ENCODE peak calls at places on chromosomes 13 and 19, in four cellular contexts. One of them, this sample, is unnamed.

GRCh38 chr13:109868583-109869311 is 82.4 kb upstream of the IRS2 start:
- DNase-seq in AG04449: no peak
- DNase-seq in GM23248: peak
- DNase-seq in mammary epithelial cell: no peak
- DNase-seq in this sample: no peak

GRCh38 chr19:51687791-51688664 is 5.1 kb upstream of the SPACA6 start:
- DNase-seq in AG04449: no peak
- DNase-seq in mammary epithelial cell: peak
- DNase-seq in GM23248: peak
- DNase-seq in this sample: no peak

GRCh38 chr19:45729774-45730388 is 815 bp downstream of the FBXO46 start:
- DNase-seq in mammary epithelial cell: peak
- DNase-seq in AG04449: no peak
- DNase-seq in GM23248: peak
- DNase-seq in this sample: no peak

GRCh38 chr19:30608471-30608870 is 236.3 kb downstream of the ZNF536 start:
- DNase-seq in GM23248: no peak
- DNase-seq in mammary epithelial cell: no peak
- DNase-seq in AG04449: no peak
- DNase-seq in this sample: no peak

GRCh38 chr13:69857188-69857821 is 250.3 kb upstream of the ATXN8OS start:
- DNase-seq in GM23248: peak
- DNase-seq in mammary epithelial cell: peak
- DNase-seq in AG04449: no peak
- DNase-seq in this sample: no peak

GRCh38 chr13:112445411-112446271 is 69.5 kb downstream of the SPACA7 start:
- DNase-seq in GM23248: no peak
- DNase-seq in mammary epithelial cell: no peak
- DNase-seq in AG04449: no peak
- DNase-seq in this sample: no peak

GRCh38 chr13:105063676-105064075 is 1471.8 kb downstream of the EFNB2 start:
- DNase-seq in GM23248: no peak
- DNase-seq in AG04449: peak
- DNase-seq in mammary epithelial cell: no peak
- DNase-seq in this sample: no peak

GRCh38 chr13:49308104-49308875 is 60.6 kb downstream of the CDADC1 start:
- DNase-seq in mammary epithelial cell: no peak
- DNase-seq in GM23248: peak
- DNase-seq in AG04449: no peak
- DNase-seq in this sample: no peak

GRCh38 chr19:32532233-32532632 is 48.8 kb upstream of the PDCD5 start:
- DNase-seq in mammary epithelial cell: no peak
- DNase-seq in GM23248: no peak
- DNase-seq in AG04449: no peak
- DNase-seq in this sample: no peak

GRCh38 chr19:7505682-7506384 is 10.1 kb upstream of the ZNF358 start:
- DNase-seq in GM23248: peak
- DNase-seq in AG04449: no peak
- DNase-seq in mammary epithelial cell: no peak
- DNase-seq in this sample: no peak

GRCh38 chr19:4014541-4015491 is 7.3 kb downstream of the PIAS4 start:
- DNase-seq in mammary epithelial cell: no peak
- DNase-seq in AG04449: no peak
- DNase-seq in GM23248: no peak
- DNase-seq in this sample: no peak

GRCh38 chr19:8042900-8043299 is 9.7 kb upstream of the CCL25 start:
- DNase-seq in GM23248: no peak
- DNase-seq in mammary epithelial cell: no peak
- DNase-seq in AG04449: no peak
- DNase-seq in this sample: no peak

GRCh38 chr13:59464926-59465325 is 698.8 kb downstream of the DIAPH3 start:
- DNase-seq in mammary epithelial cell: no peak
- DNase-seq in AG04449: no peak
- DNase-seq in GM23248: no peak
- DNase-seq in this sample: no peak

GRCh38 chr13:29858667-29859066 is 8.2 kb upstream of the UBL3 start:
- DNase-seq in AG04449: no peak
- DNase-seq in mammary epithelial cell: no peak
- DNase-seq in GM23248: peak
- DNase-seq in this sample: no peak

GRCh38 chr13:106416645-106417044 is 118.8 kb downstream of the EFNB2 start:
- DNase-seq in mammary epithelial cell: no peak
- DNase-seq in AG04449: no peak
- DNase-seq in GM23248: no peak
- DNase-seq in this sample: no peak

GRCh38 chr13:72072223-72072622 is 205.2 kb upstream of the DACH1 start:
- DNase-seq in GM23248: no peak
- DNase-seq in mammary epithelial cell: no peak
- DNase-seq in AG04449: no peak
- DNase-seq in this sample: no peak

GRCh38 chr13:100274942-100275506 is 186.1 kb downstream of the PCCA start:
- DNase-seq in AG04449: no peak
- DNase-seq in GM23248: no peak
- DNase-seq in mammary epithelial cell: no peak
- DNase-seq in this sample: no peak

GRCh38 chr19:16801599-16801998 is 27.6 kb upstream of the SIN3B start:
- DNase-seq in mammary epithelial cell: peak
- DNase-seq in GM23248: peak
- DNase-seq in AG04449: no peak
- DNase-seq in this sample: no peak

GRCh38 chr19:36987091-36987490 is 71.0 kb downstream of the ZNF568 start:
- DNase-seq in mammary epithelial cell: no peak
- DNase-seq in GM23248: no peak
- DNase-seq in AG04449: no peak
- DNase-seq in this sample: no peak

GRCh38 chr13:48602296-48603040 is 51.3 kb upstream of the CYSLTR2 start:
- DNase-seq in GM23248: no peak
- DNase-seq in AG04449: no peak
- DNase-seq in mammary epithelial cell: no peak
- DNase-seq in this sample: no peak

GRCh38 chr13:48263196-48263595 is 30.2 kb downstream of the ITM2B start:
- DNase-seq in AG04449: no peak
- DNase-seq in GM23248: no peak
- DNase-seq in mammary epithelial cell: peak
- DNase-seq in this sample: no peak

GRCh38 chr19:43957891-43958290 is 6.9 kb downstream of the ZNF221 start:
- DNase-seq in mammary epithelial cell: no peak
- DNase-seq in GM23248: peak
- DNase-seq in AG04449: peak
- DNase-seq in this sample: peak

GRCh38 chr13:106570354-106570822 is 2.5 kb upstream of the ARGLU1 start:
- DNase-seq in AG04449: no peak
- DNase-seq in GM23248: peak
- DNase-seq in mammary epithelial cell: peak
- DNase-seq in this sample: no peak

GRCh38 chr13:79767126-79767525 is 286.2 kb downstream of the NDFIP2 start:
- DNase-seq in AG04449: no peak
- DNase-seq in GM23248: no peak
- DNase-seq in mammary epithelial cell: no peak
- DNase-seq in this sample: no peak

GRCh38 chr19:35135389-35135909 is 590 bp upstream of the LGI4 start:
- DNase-seq in GM23248: peak
- DNase-seq in AG04449: no peak
- DNase-seq in mammary epithelial cell: no peak
- DNase-seq in this sample: no peak

GRCh38 chr19:50248826-50249225 is 45.4 kb downstream of the MYH14 start:
- DNase-seq in GM23248: no peak
- DNase-seq in mammary epithelial cell: no peak
- DNase-seq in AG04449: no peak
- DNase-seq in this sample: no peak

GRCh38 chr13:33494596-33495214 is 209.2 kb upstream of the STARD13 start:
- DNase-seq in AG04449: peak
- DNase-seq in mammary epithelial cell: peak
- DNase-seq in GM23248: peak
- DNase-seq in this sample: peak

GRCh38 chr13:54357284-54357933 is 1328.8 kb downstream of the OLFM4 start:
- DNase-seq in AG04449: no peak
- DNase-seq in mammary epithelial cell: no peak
- DNase-seq in GM23248: no peak
- DNase-seq in this sample: no peak

DNA sequence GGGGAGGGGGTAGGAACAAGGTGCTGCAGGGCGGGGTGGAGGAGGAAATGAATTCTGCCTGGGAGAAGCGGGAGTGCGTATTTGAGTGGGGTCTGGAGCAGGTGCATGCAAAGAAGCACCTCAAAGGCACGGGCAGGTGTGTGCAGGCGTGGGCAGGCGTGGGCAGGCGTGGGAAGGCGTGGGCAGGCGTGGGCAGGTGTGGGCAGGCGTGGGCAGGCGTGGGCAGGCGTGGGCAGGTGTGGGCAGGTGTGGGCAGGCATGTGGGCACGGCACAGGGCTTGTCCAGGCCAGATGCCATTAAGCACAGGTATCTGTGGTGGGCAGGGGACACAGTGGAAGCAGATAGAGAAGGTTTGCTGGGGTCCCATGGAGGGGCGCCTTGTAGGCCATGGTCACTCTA is 130.5 kb upstream of the GJB6 start:
- DNase-seq in mammary epithelial cell: no peak
- DNase-seq in AG04449: no peak
- DNase-seq in GM23248: no peak
- DNase-seq in this sample: no peak
- H3K4me3 ChIP-seq in mammary epithelial cell: no peak
- H3K4me3 ChIP-seq in AG04449: no peak
- H3K4me3 ChIP-seq in GM23248: no peak
- H3K4me3 ChIP-seq in this sample: no peak

GRCh38 chr19:38229585-38230073 is 5.6 kb upstream of the DPF1 start:
- DNase-seq in mammary epithelial cell: peak
- DNase-seq in GM23248: peak
- DNase-seq in AG04449: no peak
- DNase-seq in this sample: peak
- H3K4me3 ChIP-seq in mammary epithelial cell: no peak
- H3K4me3 ChIP-seq in GM23248: peak
- H3K4me3 ChIP-seq in AG04449: peak
- H3K4me3 ChIP-seq in this sample: peak

DNA sequence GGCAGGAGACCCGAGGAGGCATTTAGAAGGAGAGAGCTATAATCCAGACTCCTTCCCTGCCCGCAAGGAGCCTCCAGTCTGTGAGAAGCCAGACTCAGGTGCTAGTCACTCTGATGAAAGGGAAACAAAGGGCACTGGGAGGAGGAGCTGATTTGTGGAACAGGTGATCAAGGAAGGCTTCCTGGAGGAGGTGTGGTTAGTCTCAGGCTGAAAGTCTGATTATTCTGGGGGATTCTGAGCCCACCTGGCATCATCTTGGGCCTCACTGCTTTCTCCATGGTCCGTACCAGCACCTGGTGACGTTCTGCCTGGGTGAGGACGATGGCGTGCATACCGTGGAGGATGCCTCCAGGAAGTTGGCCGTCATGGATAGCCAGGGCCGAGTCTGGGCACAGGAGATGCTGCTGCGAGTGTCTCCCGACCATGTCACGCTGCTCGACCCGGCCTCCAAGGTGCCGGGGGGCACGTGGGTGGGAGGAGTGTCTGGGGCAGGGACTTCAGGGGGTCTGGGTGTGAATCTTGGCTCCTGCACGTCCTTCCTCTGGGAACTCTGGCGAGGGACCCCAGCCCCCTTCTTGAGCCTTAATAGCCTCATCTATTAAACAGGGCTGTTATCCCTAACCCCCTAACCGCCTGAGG is 3.9 kb downstream of the EPS8L1 start:
- DNase-seq in GM23248: no peak
- DNase-seq in AG04449: no peak
- DNase-seq in mammary epithelial cell: no peak
- DNase-seq in this sample: no peak
- H3K4me3 ChIP-seq in GM23248: no peak
- H3K4me3 ChIP-seq in AG04449: no peak
- H3K4me3 ChIP-seq in mammary epithelial cell: no peak
- H3K4me3 ChIP-seq in this sample: no peak

GRCh38 chr19:13814550-13814949 is 19.3 kb downstream of the ZSWIM4 start:
- DNase-seq in AG04449: no peak
- DNase-seq in GM23248: no peak
- DNase-seq in mammary epithelial cell: no peak
- DNase-seq in this sample: no peak

GRCh38 chr19:13817615-13818371 is 22.6 kb downstream of the ZSWIM4 start:
- DNase-seq in AG04449: no peak
- DNase-seq in mammary epithelial cell: no peak
- DNase-seq in GM23248: peak
- DNase-seq in this sample: no peak

GRCh38 chr19:13819242-13819641 is 24.0 kb downstream of the ZSWIM4 start:
- DNase-seq in mammary epithelial cell: no peak
- DNase-seq in GM23248: no peak
- DNase-seq in AG04449: no peak
- DNase-seq in this sample: no peak

GRCh38 chr19:13813147-13813546 is 17.9 kb downstream of the ZSWIM4 start:
- DNase-seq in mammary epithelial cell: no peak
- DNase-seq in AG04449: no peak
- DNase-seq in GM23248: no peak
- DNase-seq in this sample: no peak

DNA sequence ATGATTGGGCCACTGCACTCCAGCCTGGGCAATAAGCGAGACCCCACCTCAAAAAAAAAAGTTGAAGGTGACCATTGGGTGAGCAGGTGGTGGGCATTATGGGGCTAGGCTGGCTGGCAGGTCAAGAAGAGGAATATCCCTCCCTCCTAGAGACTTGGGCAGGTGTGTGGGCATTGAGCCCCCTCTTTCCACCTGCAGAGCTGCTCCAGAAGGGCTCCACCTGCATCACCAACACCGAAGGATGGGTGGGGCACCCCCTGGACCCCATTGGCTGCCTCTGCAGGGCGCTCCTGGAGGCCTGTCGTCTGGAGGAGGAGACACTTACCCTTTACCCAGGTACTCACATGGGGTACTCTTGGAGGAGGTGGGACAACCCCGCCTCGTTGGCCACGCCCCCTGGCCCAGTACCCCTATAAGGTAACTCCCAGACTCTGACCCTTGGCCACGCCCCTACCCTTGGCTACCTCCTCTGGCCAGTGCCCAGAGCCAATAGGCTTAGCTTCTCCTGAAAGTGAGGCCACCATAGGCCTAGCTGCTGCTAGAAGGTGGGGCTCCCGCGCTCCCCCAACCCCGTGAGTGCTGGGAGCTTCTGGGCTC is 21.9 kb downstream of the ZSWIM4 start:
- DNase-seq in mammary epithelial cell: no peak
- DNase-seq in AG04449: no peak
- DNase-seq in GM23248: peak
- DNase-seq in this sample: no peak
- H3K4me3 ChIP-seq in mammary epithelial cell: no peak
- H3K4me3 ChIP-seq in AG04449: no peak
- H3K4me3 ChIP-seq in GM23248: no peak
- H3K4me3 ChIP-seq in this sample: no peak

GRCh38 chr19:48500830-48501445 is 10.7 kb downstream of the LMTK3 start:
- DNase-seq in GM23248: no peak
- DNase-seq in AG04449: no peak
- DNase-seq in mammary epithelial cell: no peak
- DNase-seq in this sample: no peak
- H3K4me3 ChIP-seq in GM23248: no peak
- H3K4me3 ChIP-seq in AG04449: no peak
- H3K4me3 ChIP-seq in mammary epithelial cell: peak
- H3K4me3 ChIP-seq in this sample: no peak

This sample was measured in BJ.